ENCODE peak calls at places on chromosome X, in seven cellular contexts. P is stimulated activated CD4-positive, alpha-beta T cell treated with anti-CD3 and anti-CD28 coated beads, Interleukin-2, amount 100 ng/mL, for 24 hours; G is GM06990; X is stimulated activated CD8-positive, alpha-beta memory T cell treated with anti-CD3 and anti-CD28 coated beads, Interleukin-15, amount 100 ng/mL, for 4 hours; C is AG08396; L is germinal center; Y is activated naive CD4-positive, alpha-beta T cell. E is an unnamed sample.
A peak's percentile ranks its signal among the peaks of the same experiment; 100 is the strongest.

GRCh38 chrX:13898084-13898483 is 81.2 kb upstream of the GPM6B start:
- DNase-seq in G (no peak), L (peak; percentile 1), C (no peak), P (no peak), Y (no peak), X (no peak), E (no peak)

GRCh38 chrX:8724176-8724757 is 7.7 kb downstream of the ANOS1 start:
- DNase-seq in G (no peak), C (no peak), X (no peak), L (no peak), Y (no peak), P (no peak), E (no peak)

GRCh38 chrX:103687696-103688191 is 1.2 kb upstream of the MORF4L2 start:
- DNase-seq in Y (peak; percentile 34), X (no peak), P (peak; percentile 59), L (peak; percentile 24), C (peak; percentile 50), G (peak; percentile 38), E (no peak)

GRCh38 chrX:49656554-49656953 is 39.2 kb downstream of the PAGE1 start:
- DNase-seq in G (no peak), X (no peak), Y (no peak), P (no peak), L (no peak), C (no peak), E (no peak)

GRCh38 chrX:10327651-10328050 is 170.9 kb downstream of the CLCN4 start:
- DNase-seq in C (no peak), Y (no peak), L (no peak), G (no peak), P (no peak), X (no peak), E (no peak)

GRCh38 chrX:36609653-36610585 is 398.2 kb upstream of the FAM47C start:
- DNase-seq in P (no peak), Y (no peak), L (no peak), X (no peak), C (no peak), G (no peak), E (no peak)

GRCh38 chrX:84216406-84216805 is 28.4 kb upstream of the RPS6KA6 start:
- DNase-seq in X (no peak), L (no peak), G (no peak), C (no peak), P (no peak), Y (no peak), E (no peak)

GRCh38 chrX:14641681-14642655 is 112.6 kb downstream of the GLRA2 start:
- DNase-seq in X (no peak), Y (no peak), P (no peak), G (no peak), L (no peak), C (no peak), E (no peak)

GRCh38 chrX:98398542-98398941 is 1514.8 kb downstream of the RPA4 start:
- DNase-seq in Y (no peak), G (no peak), C (no peak), L (no peak), P (no peak), X (no peak), E (no peak)

GRCh38 chrX:11758400-11759171 is 549 bp downstream of the MSL3 start:
- DNase-seq in Y (peak; percentile 89), L (peak; percentile 79), C (peak; percentile 87), G (peak; percentile 90), P (peak; percentile 88), X (peak; percentile 73), E (peak; percentile 51)

GRCh38 chrX:134646170-134646569 is 12.1 kb downstream of the PLAC1 start:
- DNase-seq in C (no peak), P (no peak), L (no peak), Y (no peak), G (no peak), X (no peak), E (no peak)

GRCh38 chrX:150573702-150574101 is 5.3 kb downstream of the MTM1 start:
- DNase-seq in X (no peak), Y (no peak), C (no peak), L (no peak), P (peak; percentile 44), G (peak; percentile 10), E (no peak)

GRCh38 chrX:54641530-54641929 is 111.5 kb downstream of the GNL3L start:
- DNase-seq in P (no peak), G (no peak), C (no peak), X (no peak), Y (no peak), L (no peak), E (no peak)

GRCh38 chrX:130304587-130305368 is 34.9 kb upstream of the SLC25A14 start:
- DNase-seq in L (no peak), G (no peak), Y (no peak), C (no peak), X (no peak), P (no peak), E (no peak)

GRCh38 chrX:1380672-1381233 is 11.2 kb downstream of the SLC25A6 start:
- DNase-seq in C (no peak), X (no peak), G (no peak), L (no peak), P (peak; percentile 30), Y (no peak), E (no peak)

GRCh38 chrX:12814434-12814833 is 23.2 kb downstream of the PRPS2 start:
- DNase-seq in G (peak; percentile 35), C (peak; percentile 32), P (peak; percentile 25), L (peak; percentile 32), X (no peak), Y (peak; percentile 17), E (no peak)

GRCh38 chrX:112819013-112819635 is 21.5 kb downstream of the AMOT start:
- DNase-seq in X (no peak), P (no peak), G (no peak), L (no peak), C (peak; percentile 69), Y (no peak), E (no peak)

GRCh38 chrX:136496359-136496767 is 1.0 kb upstream of the HTATSF1 start:
- DNase-seq in Y (no peak), C (no peak), X (no peak), G (no peak), P (no peak), L (no peak), E (no peak)

GRCh38 chrX:10496345-10496965 is 123.9 kb downstream of the MID1 start:
- DNase-seq in P (no peak), L (no peak), X (no peak), Y (no peak), C (peak; percentile 38), G (no peak), E (no peak)

GRCh38 chrX:50704360-50704759 is 109.6 kb downstream of the SHROOM4 start:
- DNase-seq in Y (no peak), G (no peak), C (no peak), P (no peak), L (no peak), X (no peak), E (no peak)

GRCh38 chrX:11470231-11470630 is 177.0 kb downstream of the AMELX start:
- DNase-seq in X (no peak), C (peak; percentile 10), L (no peak), Y (no peak), P (no peak), G (no peak), E (no peak)

GRCh38 chrX:40449956-40450701 is 130.6 kb upstream of the ATP6AP2 start:
- DNase-seq in Y (no peak), X (no peak), G (no peak), P (no peak), C (no peak), L (no peak), E (no peak)

GRCh38 chrX:65677954-65678469 is 10.6 kb downstream of the MSN start:
- DNase-seq in G (no peak), P (no peak), C (peak; percentile 59), Y (no peak), L (no peak), X (no peak), E (peak; percentile 8)

GRCh38 chrX:17042046-17042445 is 95.6 kb downstream of the REPS2 start:
- DNase-seq in C (no peak), L (no peak), P (no peak), Y (no peak), G (no peak), X (no peak), E (no peak)

GRCh38 chrX:11273544-11273943 is 19.7 kb upstream of the AMELX start:
- DNase-seq in C (no peak), X (no peak), P (no peak), L (no peak), G (no peak), Y (no peak), E (no peak)

GRCh38 chrX:150616179-150616862 is 47.9 kb downstream of the MTM1 start:
- DNase-seq in X (no peak), G (no peak), Y (no peak), P (no peak), C (no peak), L (no peak), E (no peak)

GRCh38 chrX:117610806-117611205 is 505.8 kb downstream of the KLHL13 start:
- DNase-seq in X (no peak), Y (no peak), G (no peak), C (no peak), L (no peak), P (no peak), E (no peak)

GRCh38 chrX:9911479-9911878 is 55.7 kb upstream of the CLDN34 start:
- DNase-seq in X (no peak), L (no peak), G (no peak), P (no peak), Y (no peak), C (no peak), E (no peak)

GRCh38 chrX:135688137-135688536 is 25.3 kb upstream of the CT45A1 start:
- DNase-seq in P (no peak), L (no peak), C (no peak), X (no peak), Y (no peak), G (no peak), E (no peak)

GRCh38 chrX:109578916-109579315 is 42.3 kb downstream of the NXT2 start:
- DNase-seq in L (no peak), C (no peak), P (no peak), Y (no peak), G (no peak), X (no peak), E (no peak)

GRCh38 chrX:20947411-20947912 is 426.8 kb upstream of the CNKSR2 start:
- DNase-seq in X (no peak), G (no peak), P (no peak), L (no peak), C (no peak), Y (no peak), E (no peak)

GRCh38 chrX:20519826-20520225 is 253.1 kb upstream of the RPS6KA3 start:
- DNase-seq in Y (no peak), L (no peak), C (no peak), P (no peak), G (no peak), X (no peak), E (no peak)

GRCh38 chrX:13700380-13700779 is 11.5 kb downstream of the RAB9A start:
- DNase-seq in X (no peak), L (no peak), Y (no peak), P (no peak), G (no peak), C (no peak), E (no peak)

E was measured in GOT3.